ENCODE peak calls at places on chromosomes 12 and 14, in seven cellular contexts. U, N, Y, F, L, M and J are unnamed samples.

GRCh38 chr14:93133476-93133875 is 17.8 kb upstream of the ITPK1 start:
- DNase-seq in U (no peak), N (no peak), Y (no peak), F (no peak), L (no peak), M (no peak), J (peak)

GRCh38 chr12:112199136-112199535 is 73.8 kb downstream of the TRAFD1 start:
- DNase-seq in U (no peak), N (no peak), Y (no peak), F (no peak), L (no peak), M (no peak), J (no peak)

GRCh38 chr14:55384536-55384935 is 27.1 kb downstream of the ATG14 start:
- DNase-seq in U (no peak), N (no peak), Y (no peak), F (no peak), L (no peak), M (no peak), J (no peak)

GRCh38 chr12:95321516-95322246 is 104.1 kb downstream of the VEZT start:
- DNase-seq in U (no peak), N (no peak), Y (no peak), F (no peak), L (no peak), M (peak), J (no peak)

GRCh38 chr12:111267171-111267570 is 101.7 kb downstream of the PHETA1 start:
- DNase-seq in U (no peak), N (no peak), Y (no peak), F (no peak), L (no peak), M (no peak), J (no peak)

GRCh38 chr14:106210650-106211049 is 684.3 kb downstream of the TMEM121 start:
- DNase-seq in U (no peak), N (peak), Y (no peak), F (no peak), L (no peak), M (no peak), J (no peak)

GRCh38 chr12:72522411-72522810 is 250.2 kb downstream of the TRHDE start:
- DNase-seq in U (no peak), N (no peak), Y (no peak), F (no peak), L (no peak), M (no peak), J (no peak)

GRCh38 chr14:64942531-64943111 is at the start of gene GPX2:
- DNase-seq in U (peak), N (no peak), Y (no peak), F (peak), L (no peak), M (no peak), J (no peak)

GRCh38 chr14:74400328-74400727 is 25.7 kb downstream of the SYNDIG1L start:
- DNase-seq in U (no peak), N (peak), Y (no peak), F (no peak), L (no peak), M (peak), J (peak)

GRCh38 chr12:53299101-53299453 is 418 bp upstream of the MYG1 start:
- DNase-seq in U (no peak), N (peak), Y (no peak), F (no peak), L (no peak), M (no peak), J (no peak)

GRCh38 chr14:69069020-69069421 is 83.9 kb downstream of the DCAF5 start:
- DNase-seq in U (no peak), N (no peak), Y (no peak), F (no peak), L (no peak), M (no peak), J (no peak)

GRCh38 chr12:77120156-77120555 is 54.8 kb upstream of the E2F7 start:
- DNase-seq in U (no peak), N (no peak), Y (no peak), F (no peak), L (no peak), M (no peak), J (no peak)

GRCh38 chr14:21863289-21863688 is 189.7 kb upstream of the OR4E1 start:
- DNase-seq in U (no peak), N (no peak), Y (no peak), F (no peak), L (no peak), M (no peak), J (no peak)

GRCh38 chr12:16606201-16606849 is 363 bp upstream of the LMO3 start:
- DNase-seq in U (no peak), N (peak), Y (no peak), F (no peak), L (peak), M (peak), J (peak)

GRCh38 chr14:94098359-94098758 is 12.2 kb upstream of the IFI27 start:
- DNase-seq in U (no peak), N (no peak), Y (no peak), F (no peak), L (no peak), M (no peak), J (peak)

GRCh38 chr14:67650161-67650560 is 24.3 kb downstream of the VTI1B start:
- DNase-seq in U (no peak), N (no peak), Y (no peak), F (no peak), L (no peak), M (no peak), J (no peak)
- TF ChIP-seq CTCF in U (no peak), N (no peak), Y (no peak), F (no peak), L (no peak), M (no peak), J (no peak)

GRCh38 chr12:91180162-91180561 is 2.5 kb downstream of the DCN start:
- DNase-seq in U (no peak), N (no peak), Y (no peak), F (no peak), L (no peak), M (no peak), J (no peak)

GRCh38 chr12:91181053-91181452 is 1.6 kb downstream of the DCN start:
- DNase-seq in U (no peak), N (no peak), Y (no peak), F (no peak), L (no peak), M (no peak), J (peak)

GRCh38 chr12:91178801-91179200 is 3.8 kb downstream of the DCN start:
- DNase-seq in U (no peak), N (no peak), Y (no peak), F (no peak), L (no peak), M (no peak), J (no peak)

GRCh38 chr12:91179315-91179714 is 3.3 kb downstream of the DCN start:
- DNase-seq in U (no peak), N (no peak), Y (no peak), F (no peak), L (no peak), M (no peak), J (no peak)

DNA sequence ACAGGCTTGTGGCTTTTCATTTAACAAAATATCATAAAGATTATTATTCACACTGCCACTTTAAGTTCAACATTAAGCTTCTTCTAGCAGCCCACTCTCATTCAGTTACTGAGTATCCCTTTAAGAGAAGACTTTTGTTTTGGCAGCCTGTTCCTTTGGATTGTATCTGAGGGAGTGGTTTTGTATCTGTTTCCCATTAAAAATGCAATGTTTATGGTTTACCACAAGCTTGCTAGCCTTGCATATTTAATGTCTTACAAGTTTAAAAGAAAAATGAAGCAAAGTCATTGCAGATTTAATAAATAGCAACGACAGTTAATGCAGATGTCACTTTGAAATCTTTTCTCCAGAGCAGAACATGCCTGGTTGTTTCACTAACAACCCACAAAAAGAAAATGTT is 2.0 kb downstream of the DCN start:
- DNase-seq in U (no peak), N (no peak), Y (no peak), F (no peak), L (no peak), M (no peak), J (no peak)
- H3K4me3 ChIP-seq in U (peak), N (no peak), Y (peak), F (peak), L (peak), M (no peak), J (no peak)

GRCh38 chr12:105733579-105733978 is 403.1 kb downstream of the C12orf75 start:
- DNase-seq in U (no peak), N (no peak), Y (no peak), F (no peak), L (no peak), M (no peak), J (no peak)
- H3K27ac ChIP-seq in U (no peak), N (no peak), Y (no peak), F (no peak), L (no peak), M (no peak), J (no peak)

GRCh38 chr14:89317051-89317691 is 99.9 kb downstream of the FOXN3 start:
- DNase-seq in U (no peak), N (peak), Y (no peak), F (no peak), L (no peak), M (no peak), J (no peak)
- TF ChIP-seq CTCF in U (no peak), N (no peak), Y (no peak), F (no peak), L (no peak), M (no peak), J (no peak)

GRCh38 chr14:63046339-63047268 is 1.3 kb upstream of the KCNH5 start:
- DNase-seq in U (no peak), N (no peak), Y (no peak), F (no peak), L (no peak), M (no peak), J (no peak)

GRCh38 chr14:63051301-63051700 is 6.0 kb upstream of the KCNH5 start:
- DNase-seq in U (no peak), N (no peak), Y (no peak), F (no peak), L (no peak), M (no peak), J (no peak)

GRCh38 chr14:63045234-63045611 is at the start of gene KCNH5:
- DNase-seq in U (peak), N (no peak), Y (peak), F (no peak), L (peak), M (peak), J (peak)

GRCh38 chr14:63050694-63051093 is 5.4 kb upstream of the KCNH5 start:
- DNase-seq in U (no peak), N (no peak), Y (no peak), F (no peak), L (no peak), M (no peak), J (no peak)

DNA sequence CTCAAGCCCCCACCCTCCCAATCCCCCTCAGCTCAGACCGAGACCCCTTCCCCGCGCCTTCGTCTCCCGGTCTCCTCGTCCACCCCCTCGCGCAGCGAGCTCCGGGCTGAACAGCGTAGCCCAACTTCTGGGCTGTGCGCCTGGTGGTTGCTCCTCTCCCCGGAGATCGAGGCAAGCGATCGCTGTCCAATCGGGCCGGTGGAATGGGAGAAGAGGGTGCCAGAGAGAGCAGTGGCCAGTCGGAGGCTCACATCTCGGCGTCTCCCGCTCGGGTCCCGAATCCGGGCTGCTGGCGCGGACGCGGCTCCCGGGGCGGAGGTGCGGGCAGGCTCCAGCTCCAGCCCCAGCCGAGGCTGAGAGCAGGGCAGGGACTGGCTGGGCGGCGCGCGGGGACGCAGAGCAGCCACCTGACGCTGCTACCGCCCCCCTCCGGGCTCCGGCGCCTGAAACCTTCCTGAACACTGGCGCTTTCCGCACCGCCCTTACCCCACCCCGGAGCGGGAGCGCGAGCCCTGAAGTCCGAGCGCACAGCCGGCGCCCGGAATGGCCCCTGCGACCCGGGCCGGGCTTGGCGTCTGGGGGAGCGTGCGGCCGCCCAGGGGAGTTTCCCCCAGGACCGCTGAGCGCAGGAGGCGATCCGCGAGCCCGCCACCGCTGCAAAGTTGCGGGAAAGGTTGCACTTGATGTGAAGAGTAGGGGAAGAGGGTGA is 508 bp upstream of the KCNH5 start:
- DNase-seq in U (peak), N (no peak), Y (peak), F (no peak), L (peak), M (peak), J (peak)
- H3K4me3 ChIP-seq in U (no peak), N (no peak), Y (no peak), F (peak), L (peak), M (peak), J (peak)

GRCh38 chr14:99231850-99232401 is 40.1 kb downstream of the BCL11B start:
- DNase-seq in U (no peak), N (no peak), Y (peak), F (no peak), L (no peak), M (no peak), J (no peak)
- H3K27ac ChIP-seq in U (peak), N (no peak), Y (no peak), F (peak), L (no peak), M (no peak), J (peak)

GRCh38 chr12:62787023-62787422 is 147.9 kb downstream of the PPM1H start:
- DNase-seq in U (no peak), N (no peak), Y (no peak), F (no peak), L (no peak), M (no peak), J (no peak)

GRCh38 chr12:62785941-62786559 is 148.9 kb downstream of the PPM1H start:
- DNase-seq in U (no peak), N (no peak), Y (no peak), F (no peak), L (peak), M (no peak), J (peak)

GRCh38 chr12:62781136-62781880 is 153.6 kb downstream of the PPM1H start:
- DNase-seq in U (no peak), N (no peak), Y (no peak), F (no peak), L (no peak), M (no peak), J (no peak)

GRCh38 chr12:62784576-62784975 is 150.4 kb downstream of the PPM1H start:
- DNase-seq in U (no peak), N (no peak), Y (no peak), F (no peak), L (no peak), M (no peak), J (no peak)

DNA sequence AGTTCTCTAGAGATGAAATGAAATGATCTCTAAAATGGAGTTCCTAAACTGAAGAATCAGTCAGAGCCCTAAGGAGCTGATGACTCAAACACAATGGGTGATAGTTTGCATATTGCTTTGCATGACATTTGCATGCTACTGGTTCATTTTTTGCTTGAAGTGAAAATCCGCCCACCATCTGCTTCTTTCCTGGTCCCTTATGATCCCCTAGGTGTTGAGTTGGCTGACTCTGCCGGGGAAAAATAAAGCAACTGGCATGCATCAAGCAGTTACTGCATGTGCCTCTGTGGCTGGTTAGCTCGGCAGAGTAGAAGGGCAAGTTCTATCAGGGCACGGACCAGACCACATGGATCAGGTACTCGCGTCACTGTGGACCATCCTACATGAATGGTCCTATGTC is 151.1 kb downstream of the PPM1H start:
- DNase-seq in U (no peak), N (no peak), Y (no peak), F (no peak), L (no peak), M (no peak), J (no peak)
- TF ChIP-seq CTCF in U (no peak), N (no peak), Y (no peak), F (no peak), L (no peak), M (no peak), J (no peak)

DNA sequence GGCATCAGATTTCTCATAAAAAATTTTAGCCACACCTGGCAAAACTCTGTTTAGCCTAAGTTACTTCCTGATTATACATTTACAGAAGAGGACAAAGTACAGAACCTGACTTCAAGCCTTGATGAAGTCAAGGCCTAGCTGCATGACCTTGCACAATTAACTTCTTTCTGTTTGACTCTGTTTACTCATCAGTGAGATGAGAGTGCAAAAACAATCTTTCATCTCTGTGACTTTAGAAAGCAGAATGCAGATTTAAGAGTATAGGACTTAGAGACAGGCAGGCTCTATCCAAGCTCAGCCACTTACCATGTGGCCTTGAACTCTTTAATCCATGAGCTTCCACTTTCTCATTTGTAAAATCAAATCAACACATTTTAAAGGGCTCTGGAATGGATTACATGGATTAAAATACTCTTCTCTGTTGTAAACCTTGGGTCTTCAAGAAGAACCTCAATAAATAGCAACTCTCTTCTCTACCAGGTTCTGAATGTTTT is 1178.9 kb downstream of the FLRT2 start:
- DNase-seq in U (no peak), N (no peak), Y (no peak), F (no peak), L (no peak), M (no peak), J (no peak)
- H3K4me3 ChIP-seq in U (no peak), N (no peak), Y (no peak), F (no peak), L (no peak), M (no peak), J (no peak)